ENCODE peak calls at places on chromosome 22, in seven cellular contexts. Q, Y, D, N, B, P and X are unnamed samples.
A peak's percentile ranks its signal among the peaks of the same experiment; 100 is the strongest.

GRCh38 chr22:36998620-36999351 is 20.5 kb downstream of the TST start:
- DNase-seq in Q (no peak), Y (peak; percentile 8), D (no peak), N (peak; percentile 46), B (peak; percentile 60), P (no peak), X (no peak)

GRCh38 chr22:45197606-45198462 is 34.1 kb downstream of the NUP50 start:
- DNase-seq in Q (no peak), Y (no peak), D (no peak), N (no peak), B (no peak), P (no peak), X (no peak)

GRCh38 chr22:19477321-19478085 is 1.5 kb downstream of the UFD1 start:
- DNase-seq in Q (no peak), Y (no peak), D (no peak), N (no peak), B (peak; percentile 15), P (no peak), X (no peak)

GRCh38 chr22:43424865-43425630 is 13.2 kb downstream of the MPPED1 start:
- DNase-seq in Q (no peak), Y (no peak), D (no peak), N (no peak), B (no peak), P (no peak), X (no peak)

GRCh38 chr22:37362618-37363017 is 64.7 kb downstream of the ELFN2 start:
- DNase-seq in Q (no peak), Y (no peak), D (no peak), N (no peak), B (no peak), P (no peak), X (no peak)

GRCh38 chr22:44102121-44102520 is 78.0 kb downstream of the PARVB start:
- DNase-seq in Q (no peak), Y (no peak), D (no peak), N (no peak), B (no peak), P (no peak), X (no peak)

GRCh38 chr22:37534445-37534844 is 15.2 kb upstream of the CARD10 start:
- DNase-seq in Q (no peak), Y (no peak), D (no peak), N (no peak), B (no peak), P (no peak), X (no peak)

GRCh38 chr22:50420015-50420414 is 54.8 kb downstream of the SBF1 start:
- DNase-seq in Q (no peak), Y (no peak), D (no peak), N (no peak), B (no peak), P (peak; percentile 37), X (no peak)